ENCODE peak calls at places on chromosomes 13 and 19, in five cellular contexts. One of them, this sample, is unnamed.

GRCh38 chr13:60957816-60958215 is 457.8 kb downstream of the PCDH20 start:
- DNase-seq in pancreas: no peak
- DNase-seq in heart right ventricle: no peak
- DNase-seq in left lung: no peak
- DNase-seq in cardiac muscle cell: no peak
- DNase-seq in this sample: no peak

GRCh38 chr19:16330811-16331690 is 6.4 kb downstream of the KLF2 start:
- DNase-seq in pancreas: no peak
- DNase-seq in heart right ventricle: no peak
- DNase-seq in left lung: no peak
- DNase-seq in cardiac muscle cell: no peak
- DNase-seq in this sample: no peak

GRCh38 chr19:11373885-11374448 is 499 bp upstream of the SWSAP1 start:
- DNase-seq in pancreas: no peak
- DNase-seq in heart right ventricle: no peak
- DNase-seq in left lung: no peak
- DNase-seq in cardiac muscle cell: no peak
- DNase-seq in this sample: no peak

GRCh38 chr19:32040246-32040645 is 305.2 kb upstream of the ZNF507 start:
- DNase-seq in pancreas: no peak
- DNase-seq in heart right ventricle: no peak
- DNase-seq in left lung: no peak
- DNase-seq in cardiac muscle cell: no peak
- DNase-seq in this sample: no peak

GRCh38 chr19:39237200-39238184 is 7.3 kb downstream of the IFNL3 start:
- DNase-seq in pancreas: peak
- DNase-seq in heart right ventricle: no peak
- DNase-seq in left lung: peak
- DNase-seq in cardiac muscle cell: no peak
- DNase-seq in this sample: no peak

GRCh38 chr19:39351537-39352037 is 9.4 kb downstream of the SAMD4B start:
- DNase-seq in pancreas: no peak
- DNase-seq in heart right ventricle: no peak
- DNase-seq in left lung: no peak
- DNase-seq in cardiac muscle cell: peak
- DNase-seq in this sample: no peak

GRCh38 chr13:26502826-26503225 is 54.7 kb upstream of the WASF3 start:
- DNase-seq in pancreas: no peak
- DNase-seq in heart right ventricle: no peak
- DNase-seq in left lung: no peak
- DNase-seq in cardiac muscle cell: peak
- DNase-seq in this sample: no peak

GRCh38 chr13:28429096-28429495 is 65.8 kb downstream of the FLT1 start:
- DNase-seq in pancreas: no peak
- DNase-seq in heart right ventricle: no peak
- DNase-seq in left lung: no peak
- DNase-seq in cardiac muscle cell: no peak
- DNase-seq in this sample: no peak

GRCh38 chr13:44303681-44304432 is 69.8 kb upstream of the SERP2 start:
- DNase-seq in pancreas: peak
- DNase-seq in heart right ventricle: peak
- DNase-seq in left lung: no peak
- DNase-seq in cardiac muscle cell: peak
- DNase-seq in this sample: peak

GRCh38 chr13:107075576-107075975 is 507.6 kb upstream of the ARGLU1 start:
- DNase-seq in pancreas: no peak
- DNase-seq in heart right ventricle: no peak
- DNase-seq in left lung: no peak
- DNase-seq in cardiac muscle cell: no peak
- DNase-seq in this sample: no peak

GRCh38 chr19:2449019-2449418 is 7.7 kb downstream of the LMNB2 start:
- DNase-seq in pancreas: no peak
- DNase-seq in heart right ventricle: no peak
- DNase-seq in left lung: no peak
- DNase-seq in cardiac muscle cell: no peak
- DNase-seq in this sample: no peak

GRCh38 chr19:9956956-9957355 is 20.6 kb upstream of the OLFM2 start:
- DNase-seq in pancreas: no peak
- DNase-seq in heart right ventricle: no peak
- DNase-seq in left lung: no peak
- DNase-seq in cardiac muscle cell: no peak
- DNase-seq in this sample: no peak

GRCh38 chr19:16288544-16288943 is 36.1 kb upstream of the KLF2 start:
- DNase-seq in pancreas: no peak
- DNase-seq in heart right ventricle: no peak
- DNase-seq in left lung: no peak
- DNase-seq in cardiac muscle cell: peak
- DNase-seq in this sample: no peak

GRCh38 chr19:14347999-14348889 is 33.0 kb upstream of the ADGRE5 start:
- DNase-seq in pancreas: peak
- DNase-seq in heart right ventricle: peak
- DNase-seq in left lung: peak
- DNase-seq in cardiac muscle cell: peak
- DNase-seq in this sample: peak

GRCh38 chr13:52003551-52003950 is 7.7 kb downstream of the ATP7B start:
- DNase-seq in pancreas: no peak
- DNase-seq in heart right ventricle: no peak
- DNase-seq in left lung: no peak
- DNase-seq in cardiac muscle cell: no peak
- DNase-seq in this sample: no peak

GRCh38 chr13:98346904-98347636 is 170.0 kb upstream of the RNF113B start:
- DNase-seq in pancreas: no peak
- DNase-seq in heart right ventricle: no peak
- DNase-seq in left lung: no peak
- DNase-seq in cardiac muscle cell: no peak
- DNase-seq in this sample: no peak

GRCh38 chr19:46919324-46919723 is 58.5 kb downstream of the ARHGAP35 start:
- DNase-seq in pancreas: no peak
- DNase-seq in heart right ventricle: no peak
- DNase-seq in left lung: no peak
- DNase-seq in cardiac muscle cell: no peak
- DNase-seq in this sample: no peak

GRCh38 chr13:94232161-94232560 is 247.3 kb downstream of the DCT start:
- DNase-seq in pancreas: no peak
- DNase-seq in heart right ventricle: no peak
- DNase-seq in left lung: peak
- DNase-seq in cardiac muscle cell: no peak
- DNase-seq in this sample: no peak

GRCh38 chr13:90868321-90868920 is 479.1 kb upstream of the MIR17HG start:
- DNase-seq in pancreas: no peak
- DNase-seq in heart right ventricle: no peak
- DNase-seq in left lung: no peak
- DNase-seq in cardiac muscle cell: peak
- DNase-seq in this sample: no peak

GRCh38 chr19:3056454-3057016 is 5.8 kb downstream of the TLE5 start:
- DNase-seq in pancreas: no peak
- DNase-seq in heart right ventricle: no peak
- DNase-seq in left lung: no peak
- DNase-seq in cardiac muscle cell: no peak
- DNase-seq in this sample: no peak

GRCh38 chr13:26198116-26198515 is 24.0 kb downstream of the RNF6 start:
- DNase-seq in pancreas: no peak
- DNase-seq in heart right ventricle: no peak
- DNase-seq in left lung: no peak
- DNase-seq in cardiac muscle cell: no peak
- DNase-seq in this sample: no peak

GRCh38 chr19:41705393-41706174 is 2.8 kb upstream of the CEACAM5 start:
- DNase-seq in pancreas: no peak
- DNase-seq in heart right ventricle: no peak
- DNase-seq in left lung: no peak
- DNase-seq in cardiac muscle cell: peak
- DNase-seq in this sample: no peak

GRCh38 chr13:75410207-75410606 is 71.8 kb downstream of the TBC1D4 start:
- DNase-seq in pancreas: no peak
- DNase-seq in heart right ventricle: no peak
- DNase-seq in left lung: no peak
- DNase-seq in cardiac muscle cell: no peak
- DNase-seq in this sample: no peak

GRCh38 chr13:27921421-27921960 is 1.7 kb downstream of the PDX1 start:
- DNase-seq in pancreas: no peak
- DNase-seq in heart right ventricle: no peak
- DNase-seq in left lung: no peak
- DNase-seq in cardiac muscle cell: no peak
- DNase-seq in this sample: no peak

DNA sequence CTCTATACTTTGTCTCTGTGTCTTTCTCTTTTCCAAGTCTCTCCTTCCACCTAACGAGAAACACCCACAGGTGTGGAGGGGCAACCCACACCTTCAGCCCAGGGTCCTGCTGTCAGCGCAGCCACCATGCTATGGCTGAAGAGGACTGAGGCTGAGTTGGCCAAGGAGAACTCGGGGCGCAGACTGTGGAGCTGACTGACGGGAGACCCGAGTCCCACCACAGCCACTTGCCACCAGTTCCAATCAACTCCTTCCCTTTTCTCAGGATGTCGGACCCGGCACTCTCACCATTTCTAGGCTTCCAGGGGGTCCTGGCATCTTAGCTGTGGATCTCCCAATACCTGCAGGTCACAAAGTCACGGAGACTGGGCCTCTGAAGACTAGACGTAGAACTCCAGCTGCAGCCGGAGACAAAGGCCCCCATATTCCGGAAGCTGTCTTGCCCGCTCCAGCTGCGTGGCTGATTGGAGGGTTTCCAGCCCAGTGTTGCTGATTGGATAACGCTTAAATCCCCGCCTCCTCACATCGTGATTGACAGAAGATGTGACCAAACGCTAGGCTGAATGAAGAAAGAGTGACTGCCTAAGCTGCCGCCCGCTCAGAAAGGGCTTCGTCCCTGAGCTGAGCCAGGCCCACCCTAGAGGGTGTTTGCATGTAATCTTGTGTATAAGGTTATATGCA is 63.6 kb downstream of the ZNF429 start:
- DNase-seq in pancreas: peak
- DNase-seq in heart right ventricle: peak
- DNase-seq in left lung: peak
- DNase-seq in cardiac muscle cell: peak
- DNase-seq in this sample: peak
- H3K27ac ChIP-seq in pancreas: peak
- H3K27ac ChIP-seq in heart right ventricle: peak
- H3K27ac ChIP-seq in left lung: peak
- H3K27ac ChIP-seq in cardiac muscle cell: no peak
- H3K27ac ChIP-seq in this sample: peak

GRCh38 chr13:112836940-112837339 is 132.1 kb upstream of the MCF2L start:
- DNase-seq in pancreas: no peak
- DNase-seq in heart right ventricle: no peak
- DNase-seq in left lung: no peak
- DNase-seq in cardiac muscle cell: no peak
- DNase-seq in this sample: no peak

GRCh38 chr13:112835796-112836195 is 133.2 kb upstream of the MCF2L start:
- DNase-seq in pancreas: no peak
- DNase-seq in heart right ventricle: no peak
- DNase-seq in left lung: no peak
- DNase-seq in cardiac muscle cell: no peak
- DNase-seq in this sample: no peak

GRCh38 chr13:112839347-112840105 is 129.5 kb upstream of the MCF2L start:
- DNase-seq in pancreas: no peak
- DNase-seq in heart right ventricle: no peak
- DNase-seq in left lung: no peak
- DNase-seq in cardiac muscle cell: peak
- DNase-seq in this sample: no peak

GRCh38 chr13:112838038-112838965 is 130.7 kb upstream of the MCF2L start:
- DNase-seq in pancreas: no peak
- DNase-seq in heart right ventricle: no peak
- DNase-seq in left lung: no peak
- DNase-seq in cardiac muscle cell: no peak
- DNase-seq in this sample: peak

GRCh38 chr13:112837371-112838037 is 131.5 kb upstream of the MCF2L start:
- DNase-seq in pancreas: no peak
- DNase-seq in heart right ventricle: no peak
- DNase-seq in left lung: no peak
- DNase-seq in cardiac muscle cell: peak
- DNase-seq in this sample: no peak
- TF ChIP-seq CTCF in pancreas: no peak
- TF ChIP-seq CTCF in heart right ventricle: no peak
- TF ChIP-seq CTCF in left lung: no peak
- TF ChIP-seq CTCF in cardiac muscle cell: no peak
- TF ChIP-seq CTCF in this sample: no peak

DNA sequence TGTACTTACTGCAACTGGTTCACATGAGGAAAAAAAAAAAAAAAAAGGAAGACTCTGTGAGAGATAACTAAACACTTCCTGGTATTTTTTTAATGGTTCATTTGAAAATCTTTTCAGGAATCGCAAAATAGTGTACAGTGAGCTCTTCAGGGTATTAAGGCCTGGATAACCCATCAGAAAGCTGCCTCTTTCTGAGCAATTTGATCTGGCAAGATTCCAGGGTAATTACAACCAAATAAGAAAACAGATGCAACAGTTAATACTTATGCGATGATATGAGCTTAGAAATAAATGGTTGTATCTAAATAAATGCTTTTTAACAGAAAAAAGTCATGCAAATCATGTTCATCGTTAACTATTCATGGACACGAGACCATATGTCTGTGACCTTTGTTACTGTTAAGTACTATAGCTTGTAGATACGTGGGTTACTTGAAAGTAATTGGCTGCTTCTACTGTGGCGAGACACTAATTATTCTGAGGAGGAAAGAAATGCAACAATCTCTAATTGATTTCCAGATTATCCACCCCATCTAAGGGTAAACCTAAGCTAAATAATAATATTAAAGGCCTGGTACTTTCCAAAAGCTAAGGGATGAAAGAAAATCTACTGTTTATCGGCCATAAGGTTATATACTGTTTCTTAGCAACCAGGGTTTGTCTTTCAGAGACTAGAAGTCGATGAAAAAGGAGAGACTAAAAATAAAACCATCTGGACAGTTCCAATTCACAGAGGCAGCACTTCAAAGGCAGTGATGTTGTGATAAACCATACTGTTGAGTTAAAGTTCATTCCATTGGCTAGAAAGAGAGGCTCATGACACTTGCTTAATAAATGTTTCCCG is 1.7 kb downstream of the EPSTI1 start:
- DNase-seq in pancreas: no peak
- DNase-seq in heart right ventricle: no peak
- DNase-seq in left lung: no peak
- DNase-seq in cardiac muscle cell: no peak
- DNase-seq in this sample: no peak
- H3K27ac ChIP-seq in pancreas: peak
- H3K27ac ChIP-seq in heart right ventricle: no peak
- H3K27ac ChIP-seq in left lung: peak
- H3K27ac ChIP-seq in cardiac muscle cell: peak
- H3K27ac ChIP-seq in this sample: no peak

GRCh38 chr13:111664696-111665095 is 344.3 kb downstream of the TEX29 start:
- DNase-seq in pancreas: no peak
- DNase-seq in heart right ventricle: no peak
- DNase-seq in left lung: no peak
- DNase-seq in cardiac muscle cell: no peak
- DNase-seq in this sample: no peak

GRCh38 chr13:111662895-111663294 is 342.5 kb downstream of the TEX29 start:
- DNase-seq in pancreas: no peak
- DNase-seq in heart right ventricle: no peak
- DNase-seq in left lung: no peak
- DNase-seq in cardiac muscle cell: no peak
- DNase-seq in this sample: no peak

GRCh38 chr13:111662451-111662850 is 342.0 kb downstream of the TEX29 start:
- DNase-seq in pancreas: no peak
- DNase-seq in heart right ventricle: no peak
- DNase-seq in left lung: no peak
- DNase-seq in cardiac muscle cell: no peak
- DNase-seq in this sample: peak

GRCh38 chr13:111663505-111663904 is 343.1 kb downstream of the TEX29 start:
- DNase-seq in pancreas: no peak
- DNase-seq in heart right ventricle: no peak
- DNase-seq in left lung: no peak
- DNase-seq in cardiac muscle cell: no peak
- DNase-seq in this sample: no peak

GRCh38 chr13:111664060-111664459 is 343.6 kb downstream of the TEX29 start:
- DNase-seq in pancreas: no peak
- DNase-seq in heart right ventricle: no peak
- DNase-seq in left lung: no peak
- DNase-seq in cardiac muscle cell: no peak
- DNase-seq in this sample: no peak
- TF ChIP-seq CTCF in pancreas: no peak
- TF ChIP-seq CTCF in heart right ventricle: no peak
- TF ChIP-seq CTCF in left lung: no peak
- TF ChIP-seq CTCF in cardiac muscle cell: no peak
- TF ChIP-seq CTCF in this sample: no peak